ENCODE peak calls at places on chromosomes 11 and 22, in ten cellular contexts. H, Y, Z, D, K, R, A, G, J and I are unnamed samples. For H3K27me3, the result is how much of the 10 kb centered on the place peaks cover.

GRCh38 chr11:32043737-32044515 is 46.9 kb upstream of the RCN1 start:
- DNase-seq in H (peak), Y (no peak), Z (peak), D (no peak), K (no peak), R (no peak), A (no peak), G (no peak), J (no peak), I (no peak)

GRCh38 chr22:29914165-29914564 is 31.2 kb downstream of the MTMR3 start:
- DNase-seq in H (no peak), Y (no peak), Z (peak), D (no peak), K (no peak), R (peak), A (peak), G (peak), J (no peak), I (no peak)

GRCh38 chr22:22895776-22896445 is 8.3 kb downstream of the IGLL5 start:
- DNase-seq in H (no peak), Y (no peak), Z (no peak), D (no peak), K (no peak), R (no peak), A (no peak), G (no peak), J (no peak), I (no peak)

GRCh38 chr11:86477495-86478155 is 102.9 kb downstream of the CCDC81 start:
- DNase-seq in H (no peak), Y (no peak), Z (no peak), D (no peak), K (no peak), R (peak), A (no peak), G (no peak), J (no peak), I (no peak)

GRCh38 chr22:35470903-35471321 is 69.7 kb upstream of the RASD2 start:
- DNase-seq in H (no peak), Y (no peak), Z (no peak), D (no peak), K (no peak), R (peak), A (no peak), G (no peak), J (no peak), I (no peak)

GRCh38 chr11:68867067-68867466 is 25.4 kb upstream of the CPT1A start:
- DNase-seq in H (no peak), Y (no peak), Z (no peak), D (no peak), K (no peak), R (no peak), A (no peak), G (no peak), J (no peak), I (no peak)

GRCh38 chr22:36009085-36009484 is 19.5 kb downstream of the RBFOX2 start:
- DNase-seq in H (no peak), Y (no peak), Z (no peak), D (no peak), K (no peak), R (peak), A (no peak), G (no peak), J (no peak), I (no peak)

GRCh38 chr11:134574947-134575346 is 162.9 kb upstream of the B3GAT1 start:
- DNase-seq in H (no peak), Y (no peak), Z (no peak), D (no peak), K (no peak), R (no peak), A (no peak), G (no peak), J (no peak), I (no peak)

GRCh38 chr11:104727768-104728167 is 170.5 kb downstream of the CASP12 start:
- DNase-seq in H (no peak), Y (no peak), Z (no peak), D (no peak), K (no peak), R (no peak), A (no peak), G (no peak), J (no peak), I (no peak)

GRCh38 chr11:35099278-35100018 is 39.5 kb upstream of the CD44 start:
- DNase-seq in H (peak), Y (no peak), Z (no peak), D (no peak), K (no peak), R (peak), A (no peak), G (no peak), J (no peak), I (no peak)

GRCh38 chr11:16034074-16034473 is 322.3 kb downstream of the SOX6 start:
- DNase-seq in H (no peak), Y (no peak), Z (no peak), D (no peak), K (no peak), R (no peak), A (no peak), G (no peak), J (no peak), I (no peak)

GRCh38 chr11:71489311-71490043 is 36.5 kb downstream of the NADSYN1 start:
- DNase-seq in H (no peak), Y (no peak), Z (no peak), D (no peak), K (no peak), R (peak), A (no peak), G (peak), J (no peak), I (no peak)

GRCh38 chr11:75350122-75350742 is 1.2 kb downstream of the ARRB1 start:
- DNase-seq in H (no peak), Y (no peak), Z (no peak), D (no peak), K (no peak), R (no peak), A (no peak), G (no peak), J (no peak), I (no peak)

GRCh38 chr11:82701847-82702520 is 31.7 kb downstream of the FAM181B start:
- DNase-seq in H (peak), Y (no peak), Z (peak), D (peak), K (no peak), R (peak), A (peak), G (no peak), J (no peak), I (peak)

GRCh38 chr22:42641801-42642413 is 1.5 kb upstream of the ATP5MGL start:
- DNase-seq in H (no peak), Y (no peak), Z (no peak), D (no peak), K (no peak), R (no peak), A (peak), G (no peak), J (no peak), I (no peak)

GRCh38 chr11:78216571-78217287 is 28.0 kb downstream of the USP35 start:
- DNase-seq in H (no peak), Y (no peak), Z (no peak), D (no peak), K (no peak), R (no peak), A (no peak), G (no peak), J (no peak), I (no peak)

GRCh38 chr11:35322321-35322979 is 96.9 kb downstream of the SLC1A2 start:
- DNase-seq in H (no peak), Y (no peak), Z (no peak), D (no peak), K (no peak), R (no peak), A (no peak), G (no peak), J (no peak), I (no peak)

GRCh38 chr11:42591841-42592240 is 720.0 kb upstream of the API5 start:
- DNase-seq in H (no peak), Y (no peak), Z (no peak), D (no peak), K (no peak), R (no peak), A (no peak), G (no peak), J (no peak), I (no peak)

GRCh38 chr11:76153609-76153949 is 52.7 kb downstream of the WNT11 start:
- DNase-seq in H (no peak), Y (no peak), Z (no peak), D (no peak), K (no peak), R (peak), A (no peak), G (no peak), J (no peak), I (no peak)

GRCh38 chr22:43734370-43735005 is 77.6 kb downstream of the EFCAB6 start:
- DNase-seq in H (no peak), Y (no peak), Z (no peak), D (no peak), K (no peak), R (no peak), A (no peak), G (no peak), J (no peak), I (no peak)

GRCh38 chr11:10695821-10696220 is 2.3 kb upstream of the IRAG1 start:
- DNase-seq in H (no peak), Y (no peak), Z (no peak), D (no peak), K (no peak), R (no peak), A (no peak), G (no peak), J (no peak), I (no peak)

GRCh38 chr22:33923660-33924246 is 3.5 kb upstream of the LARGE1 start:
- DNase-seq in H (peak), Y (peak), Z (peak), D (peak), K (peak), R (peak), A (peak), G (peak), J (no peak), I (peak)

GRCh38 chr22:44850946-44851345 is 98.6 kb downstream of the ARHGAP8 start:
- DNase-seq in H (no peak), Y (no peak), Z (no peak), D (no peak), K (no peak), R (no peak), A (no peak), G (no peak), J (no peak), I (no peak)

GRCh38 chr22:37639070-37639760 is at the start of gene SH3BP1:
- DNase-seq in H (peak), Y (peak), Z (peak), D (peak), K (no peak), R (no peak), A (peak), G (no peak), J (no peak), I (peak)

GRCh38 chr22:16949561-16949960 is 58.5 kb downstream of the GAB4 start:
- DNase-seq in H (no peak), Y (no peak), Z (no peak), D (no peak), K (no peak), R (no peak), A (no peak), G (no peak), J (no peak), I (no peak)

GRCh38 chr11:15519911-15520310 is 405.2 kb downstream of the INSC start:
- DNase-seq in H (no peak), Y (no peak), Z (no peak), D (no peak), K (no peak), R (no peak), A (no peak), G (no peak), J (no peak), I (no peak)

GRCh38 chr11:78753297-78753696 is 178.6 kb upstream of the NARS2 start:
- DNase-seq in H (no peak), Y (no peak), Z (no peak), D (no peak), K (no peak), R (no peak), A (no peak), G (no peak), J (no peak), I (no peak)

GRCh38 chr11:87097582-87097981 is 59.8 kb downstream of the TMEM135 start:
- DNase-seq in H (peak), Y (no peak), Z (peak), D (peak), K (no peak), R (peak), A (peak), G (peak), J (no peak), I (peak)

GRCh38 chr22:26892401-26893033 is 235.1 kb downstream of the MIAT start:
- DNase-seq in H (peak), Y (no peak), Z (no peak), D (peak), K (no peak), R (no peak), A (peak), G (no peak), J (no peak), I (no peak)

GRCh38 chr11:103927535-103927934 is 108.9 kb upstream of the DDI1 start:
- DNase-seq in H (peak), Y (no peak), Z (no peak), D (no peak), K (no peak), R (no peak), A (no peak), G (no peak), J (no peak), I (no peak)

GRCh38 chr11:8760896-8761295 is 78.3 kb downstream of the RPL27A start:
- DNase-seq in H (no peak), Y (no peak), Z (no peak), D (no peak), K (no peak), R (no peak), A (no peak), G (peak), J (no peak), I (no peak)

GRCh38 chr22:46596819-46597218 is 23.4 kb upstream of the GRAMD4 start:
- DNase-seq in H (no peak), Y (no peak), Z (no peak), D (peak), K (no peak), R (no peak), A (peak), G (no peak), J (no peak), I (peak)

GRCh38 chr11:76768091-76769047 is 14.8 kb upstream of the TSKU start:
- DNase-seq in H (peak), Y (no peak), Z (no peak), D (peak), K (no peak), R (no peak), A (no peak), G (no peak), J (no peak), I (peak)

GRCh38 chr11:2466869-2467694 is 22.3 kb downstream of the KCNQ1 start:
- DNase-seq in H (no peak), Y (peak), Z (no peak), D (no peak), K (no peak), R (no peak), A (no peak), G (no peak), J (no peak), I (peak)

GRCh38 chr11:58636587-58636986 is 14.1 kb downstream of the CNTF start:
- DNase-seq in H (no peak), Y (no peak), Z (no peak), D (no peak), K (no peak), R (no peak), A (no peak), G (no peak), J (no peak), I (no peak)
- H3K4me3 ChIP-seq in H (no peak), Y (no peak), Z (no peak), D (no peak), K (no peak), R (no peak), A (no peak), G (no peak), J (no peak), I (no peak)

GRCh38 chr22:19728271-19728670 is 4.9 kb downstream of the GP1BB start:
- DNase-seq in H (no peak), Y (no peak), Z (no peak), D (peak), K (no peak), R (no peak), A (no peak), G (no peak), J (no peak), I (no peak)

GRCh38 chr22:19730662-19731360 is 7.5 kb downstream of the GP1BB start:
- DNase-seq in H (peak), Y (peak), Z (peak), D (peak), K (peak), R (peak), A (peak), G (peak), J (no peak), I (peak)

GRCh38 chr22:19728836-19729235 is 5.5 kb downstream of the GP1BB start:
- DNase-seq in H (no peak), Y (no peak), Z (no peak), D (no peak), K (no peak), R (no peak), A (no peak), G (no peak), J (no peak), I (no peak)

GRCh38 chr22:19730141-19730661 is 6.9 kb downstream of the GP1BB start:
- DNase-seq in H (no peak), Y (no peak), Z (no peak), D (no peak), K (no peak), R (no peak), A (no peak), G (no peak), J (no peak), I (no peak)

DNA sequence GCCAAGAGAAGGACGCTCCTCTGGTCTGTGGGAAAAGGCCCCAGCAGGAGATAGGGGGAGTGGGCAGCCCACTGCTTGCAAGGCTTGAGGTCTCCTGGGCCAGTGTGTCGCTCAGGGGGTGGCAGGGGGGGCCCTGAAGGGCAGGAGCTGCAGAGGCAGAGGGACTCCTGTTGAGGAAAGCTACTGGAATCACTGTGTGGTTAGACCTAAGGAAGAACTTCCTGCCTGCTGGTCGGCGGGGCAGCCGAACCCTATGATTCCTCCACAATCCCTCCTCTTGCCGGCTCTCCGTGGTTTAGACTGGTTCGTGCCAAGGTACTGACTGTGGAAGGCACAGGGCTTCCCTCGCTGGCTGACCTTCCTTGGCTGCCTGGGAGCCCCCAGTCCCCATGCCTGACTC is 6.2 kb downstream of the GP1BB start:
- DNase-seq in H (no peak), Y (no peak), Z (no peak), D (no peak), K (no peak), R (no peak), A (no peak), G (no peak), J (no peak), I (no peak)
- H3K27me3 ChIP-seq in H (under half), Y (under half), Z (under half), D (under half), K (under half), R (under half), A (under half), G (under half), J (under half), I (under half)

GRCh38 chr11:65896009-65896999 is 3.9 kb downstream of the FOSL1 start:
- DNase-seq in H (no peak), Y (no peak), Z (no peak), D (no peak), K (no peak), R (no peak), A (no peak), G (no peak), J (no peak), I (no peak)

GRCh38 chr11:65898656-65899355 is 1.4 kb downstream of the FOSL1 start:
- DNase-seq in H (no peak), Y (no peak), Z (no peak), D (no peak), K (no peak), R (no peak), A (no peak), G (no peak), J (no peak), I (no peak)

GRCh38 chr11:65899356-65900124 is 648 bp downstream of the FOSL1 start:
- DNase-seq in H (peak), Y (no peak), Z (no peak), D (peak), K (no peak), R (peak), A (peak), G (no peak), J (no peak), I (peak)

GRCh38 chr11:65895482-65895981 is 4.7 kb downstream of the FOSL1 start:
- DNase-seq in H (no peak), Y (no peak), Z (no peak), D (no peak), K (no peak), R (no peak), A (no peak), G (no peak), J (no peak), I (no peak)

DNA sequence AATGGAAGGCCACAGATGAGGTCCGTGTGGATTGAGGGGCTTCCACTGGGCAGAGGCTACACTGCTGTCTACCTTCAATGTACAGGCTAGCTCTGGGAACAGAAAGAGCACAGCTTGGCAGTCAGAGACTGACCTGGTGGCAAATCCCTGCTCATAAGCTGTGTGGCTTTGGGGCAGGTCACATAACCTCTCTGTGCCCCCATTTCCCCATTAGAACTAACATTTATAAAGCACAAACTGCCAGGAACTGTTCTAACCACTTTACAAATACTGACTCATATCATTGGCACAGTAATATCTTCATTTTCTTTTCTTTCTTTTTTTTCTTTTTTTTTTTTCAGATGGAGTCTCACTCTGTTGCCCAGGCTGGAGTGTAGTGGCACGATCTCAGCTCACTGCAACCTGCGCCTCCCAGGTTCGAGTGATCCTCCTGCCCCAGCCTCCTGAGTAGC is 3.1 kb downstream of the FOSL1 start:
- DNase-seq in H (no peak), Y (no peak), Z (no peak), D (no peak), K (no peak), R (no peak), A (no peak), G (no peak), J (no peak), I (no peak)
- H3K4me3 ChIP-seq in H (no peak), Y (no peak), Z (no peak), D (no peak), K (no peak), R (peak), A (no peak), G (peak), J (no peak), I (no peak)

DNA sequence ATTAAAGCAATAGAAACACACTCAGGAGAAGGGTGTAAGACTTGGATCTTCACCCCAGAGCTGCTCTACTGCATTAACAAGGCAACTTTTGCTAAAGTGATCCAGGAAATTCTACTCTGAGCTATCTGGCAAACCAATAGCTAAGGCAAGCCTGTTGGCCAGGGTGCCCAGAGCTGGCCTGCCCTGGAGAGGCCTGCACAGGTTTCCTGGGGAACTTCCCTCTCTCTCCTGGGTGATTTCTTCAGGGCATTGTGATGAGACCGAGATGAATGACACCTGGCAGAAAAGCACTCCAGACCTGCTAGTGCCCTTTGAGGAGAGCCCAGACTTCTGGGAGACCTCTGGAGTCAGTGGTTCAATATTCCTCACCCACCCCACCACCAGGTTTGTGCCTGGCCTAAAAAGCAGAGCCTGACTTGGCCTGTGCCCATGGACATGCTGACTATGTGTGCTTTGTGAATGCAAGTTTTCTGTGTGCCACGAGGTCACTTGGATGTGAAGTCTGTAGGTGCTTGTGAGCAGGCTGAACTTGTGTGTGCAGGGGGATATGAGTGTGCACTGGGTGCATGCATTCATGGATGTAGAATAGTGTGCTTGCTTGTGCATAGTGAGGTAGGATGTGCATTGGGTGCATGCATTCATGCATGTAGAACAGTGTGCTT is 4.4 kb upstream of the APLNR start:
- DNase-seq in H (no peak), Y (no peak), Z (no peak), D (no peak), K (no peak), R (no peak), A (no peak), G (no peak), J (no peak), I (no peak)
- H3K27me3 ChIP-seq in H (under half), Y (under half), Z (under half), D (under half), K (under half), R (under half), A (under half), G (under half), J (under half), I (under half)

GRCh38 chr11:111981270-111981669 is 43.9 kb upstream of the DLAT start:
- DNase-seq in H (no peak), Y (no peak), Z (no peak), D (no peak), K (no peak), R (no peak), A (no peak), G (no peak), J (no peak), I (no peak)

GRCh38 chr11:111982532-111983186 is 42.5 kb upstream of the DLAT start:
- DNase-seq in H (no peak), Y (no peak), Z (peak), D (peak), K (no peak), R (no peak), A (no peak), G (no peak), J (no peak), I (no peak)

GRCh38 chr11:111982019-111982464 is 43.2 kb upstream of the DLAT start:
- DNase-seq in H (peak), Y (peak), Z (peak), D (peak), K (no peak), R (peak), A (peak), G (no peak), J (peak), I (peak)

GRCh38 chr11:111986589-111986988 is 38.6 kb upstream of the DLAT start:
- DNase-seq in H (no peak), Y (no peak), Z (no peak), D (no peak), K (no peak), R (no peak), A (no peak), G (no peak), J (no peak), I (no peak)

GRCh38 chr11:111983187-111983986 is 41.8 kb upstream of the DLAT start:
- DNase-seq in H (peak), Y (no peak), Z (peak), D (peak), K (no peak), R (no peak), A (peak), G (peak), J (peak), I (peak)
- H3K4me3 ChIP-seq in H (no peak), Y (peak), Z (no peak), D (peak), K (no peak), R (no peak), A (no peak), G (no peak), J (peak), I (peak)